ENCODE peak calls at places on chromosomes 13 and 19, in nine cellular contexts. R, S, M, D, B, J, A, H and V are unnamed samples.
A peak's percentile ranks its signal among the peaks of the same experiment; 100 is the strongest.

GRCh38 chr13:43154083-43154739 is 130.8 kb downstream of the DNAJC15 start:
- DNase-seq in B (no peak), J (no peak), D (no peak), H (no peak), M (no peak), A (no peak), S (no peak), R (no peak), V (no peak)

GRCh38 chr19:11382898-11383705 is 1.0 kb downstream of the EPOR start:
- DNase-seq in B (peak; percentile 13), H (peak; percentile 32), J (peak; percentile 19), D (peak; percentile 75), R (peak; percentile 66), A (peak; percentile 49), M (no peak), S (no peak), V (peak; percentile 8)

GRCh38 chr19:28736528-28736927 is 476.4 kb downstream of the UQCRFS1 start:
- DNase-seq in B (no peak), J (no peak), D (no peak), M (no peak), H (no peak), R (no peak), S (no peak), A (no peak), V (no peak)

GRCh38 chr19:30116984-30117555 is 175.0 kb downstream of the URI1 start:
- DNase-seq in J (no peak), D (no peak), A (no peak), H (no peak), R (no peak), B (no peak), S (no peak), M (no peak), V (no peak)

GRCh38 chr19:34256835-34257558 is 2.6 kb downstream of the GARRE1 start:
- DNase-seq in B (no peak), M (no peak), S (no peak), D (no peak), R (no peak), J (no peak), A (no peak), H (no peak), V (no peak)

GRCh38 chr13:49171358-49171757 is 48.8 kb upstream of the MLNR start:
- DNase-seq in D (no peak), H (no peak), S (no peak), B (no peak), J (no peak), A (no peak), R (no peak), M (no peak), V (no peak)

GRCh38 chr19:3556978-3557460 is 367 bp downstream of the MFSD12 start:
- DNase-seq in R (no peak), J (no peak), H (peak; percentile 52), S (peak; percentile 42), A (peak; percentile 85), M (no peak), D (no peak), B (peak; percentile 55), V (no peak)

GRCh38 chr13:32150239-32150638 is 118.7 kb downstream of the FRY start:
- DNase-seq in D (peak; percentile 75), H (no peak), J (no peak), M (no peak), R (no peak), S (no peak), A (no peak), B (no peak), V (no peak)

GRCh38 chr13:101575591-101575990 is 123.1 kb downstream of the ITGBL1 start:
- DNase-seq in R (no peak), B (no peak), A (no peak), H (no peak), S (no peak), D (no peak), J (peak; percentile 39), M (no peak), V (no peak)

GRCh38 chr19:14686411-14686810 is 3.4 kb upstream of the ZNF333 start:
- DNase-seq in S (no peak), H (peak; percentile 14), B (no peak), A (no peak), R (no peak), J (peak; percentile 16), D (no peak), M (no peak), V (no peak)

GRCh38 chr19:961866-962620 is 22.1 kb upstream of the WDR18 start:
- DNase-seq in H (no peak), R (no peak), A (peak; percentile 13), D (no peak), J (no peak), B (no peak), M (no peak), S (no peak), V (no peak)

GRCh38 chr19:16202320-16203255 is 4.9 kb downstream of the AP1M1 start:
- DNase-seq in B (no peak), R (no peak), M (no peak), S (no peak), H (no peak), J (no peak), D (no peak), A (no peak), V (no peak)

GRCh38 chr19:3665681-3666544 is 34.4 kb downstream of the PIP5K1C start:
- DNase-seq in D (no peak), B (peak; percentile 63), A (peak; percentile 69), R (peak; percentile 86), J (no peak), M (no peak), S (peak; percentile 65), H (peak; percentile 76), V (no peak)

GRCh38 chr13:113299951-113300350 is 2.9 kb downstream of the LAMP1 start:
- DNase-seq in B (no peak), S (no peak), R (no peak), H (no peak), J (peak; percentile 14), M (no peak), D (no peak), A (no peak), V (no peak)

GRCh38 chr13:113034451-113035208 is 65.6 kb downstream of the MCF2L start:
- DNase-seq in J (peak; percentile 61), R (peak; percentile 56), M (peak; percentile 47), H (no peak), A (no peak), B (no peak), D (no peak), S (no peak), V (no peak)

GRCh38 chr19:3084943-3085342 is 9.2 kb upstream of the GNA11 start:
- DNase-seq in R (no peak), B (no peak), H (no peak), S (no peak), M (no peak), A (no peak), D (no peak), J (no peak), V (no peak)

GRCh38 chr19:54670576-54671347 is 8.0 kb downstream of the LILRB4 start:
- DNase-seq in M (no peak), H (no peak), B (no peak), R (no peak), J (no peak), A (no peak), S (no peak), D (no peak), V (no peak)

GRCh38 chr19:538641-539428 is 5.0 kb upstream of the GZMM start:
- DNase-seq in B (no peak), R (no peak), M (no peak), J (no peak), A (no peak), D (no peak), H (no peak), S (no peak), V (no peak)

GRCh38 chr13:23621316-23621645 is 51.1 kb downstream of the TNFRSF19 start:
- DNase-seq in S (no peak), R (no peak), A (no peak), M (no peak), B (no peak), H (no peak), J (peak; percentile 88), D (no peak), V (no peak)

GRCh38 chr19:16200776-16201391 is 3.2 kb downstream of the AP1M1 start:
- DNase-seq in S (no peak), R (no peak), M (no peak), H (no peak), D (no peak), B (no peak), A (no peak), J (no peak), V (no peak)

GRCh38 chr13:28035146-28035782 is 46.8 kb upstream of the URAD start:
- DNase-seq in S (no peak), J (no peak), M (no peak), A (no peak), H (no peak), B (no peak), D (no peak), R (no peak), V (no peak)

GRCh38 chr19:8158411-8159074 is 9.2 kb upstream of the FBN3 start:
- DNase-seq in A (peak; percentile 57), H (peak; percentile 52), B (peak; percentile 12), J (peak; percentile 59), D (no peak), R (peak; percentile 75), M (peak; percentile 38), S (no peak), V (peak; percentile 83)

GRCh38 chr13:73141292-73141771 is 82.5 kb downstream of the KLF5 start:
- DNase-seq in S (no peak), M (no peak), B (no peak), J (no peak), R (no peak), A (no peak), H (no peak), D (no peak), V (no peak)

GRCh38 chr13:80924596-80924995 is 583.7 kb upstream of the SPRY2 start:
- DNase-seq in S (no peak), J (no peak), R (no peak), D (no peak), B (no peak), H (no peak), M (no peak), A (no peak), V (no peak)

GRCh38 chr19:33201886-33202545 is 7.9 kb downstream of the LRP3 start:
- DNase-seq in B (no peak), J (no peak), M (no peak), S (no peak), H (no peak), A (no peak), D (no peak), R (no peak), V (no peak)